ENCODE peak calls at places on chromosomes 4 and X, in ten cellular contexts. R is HTR-8/SVneo, O is GM23248, Z is ELR, X is endothelial cell of umbilical vein, K is NCI-H1092 treated with DMSO at 0.1 percent for 48 hours, A is DMS153, U is retinal pigment epithelial cell, N is astrocyte of the spinal cord, H is T-cell. C is an unnamed sample.

GRCh38 chr4:60948008-60948407 is 252.1 kb upstream of the ADGRL3 start:
- DNase-seq in A (no peak), O (no peak), U (no peak), K (no peak), X (no peak), N (peak; percentile 16), Z (peak; percentile 67), R (no peak), H (no peak), C (no peak)

GRCh38 chr4:85125688-85126087 is 159.2 kb upstream of the WDFY3 start:
- DNase-seq in R (no peak), O (no peak), X (no peak), U (no peak), N (no peak), H (no peak), K (no peak), A (no peak), Z (no peak), C (no peak)

GRCh38 chr4:150007512-150007911 is 70.7 kb upstream of the DCLK2 start:
- DNase-seq in Z (peak; percentile 67), A (no peak), U (no peak), R (no peak), H (no peak), X (no peak), K (no peak), N (peak; percentile 68), O (peak; percentile 54), C (no peak)

GRCh38 chr4:140609548-140610425 is 41.0 kb upstream of the UCP1 start:
- DNase-seq in K (peak; percentile 84), H (no peak), N (peak; percentile 61), R (peak; percentile 66), A (peak; percentile 81), X (peak; percentile 75), Z (peak; percentile 63), O (peak; percentile 72), U (no peak), C (peak; percentile 54)

GRCh38 chr4:163382178-163382869 is 38.6 kb downstream of the NPY5R start:
- DNase-seq in Z (no peak), X (no peak), O (no peak), N (no peak), U (peak; percentile 76), R (no peak), A (no peak), K (no peak), H (no peak), C (no peak)

GRCh38 chr4:60452259-60452658 is 747.9 kb upstream of the ADGRL3 start:
- DNase-seq in K (no peak), U (no peak), H (no peak), Z (no peak), R (no peak), O (no peak), X (no peak), N (no peak), A (no peak), C (no peak)

GRCh38 chr4:86934147-86934771 is 552 bp upstream of the AFF1 start:
- DNase-seq in H (no peak), Z (peak; percentile 26), R (no peak), X (no peak), U (no peak), N (peak; percentile 18), O (peak; percentile 62), A (no peak), K (no peak), C (peak; percentile 74)

GRCh38 chrX:11611161-11611560 is 54.6 kb downstream of the ARHGAP6 start:
- DNase-seq in N (no peak), K (no peak), Z (no peak), H (no peak), A (no peak), O (no peak), U (no peak), X (no peak), R (no peak), C (no peak)

GRCh38 chr4:41358626-41359025 is 101.9 kb downstream of the UCHL1 start:
- DNase-seq in O (peak; percentile 38), Z (no peak), X (no peak), H (no peak), U (no peak), N (no peak), K (peak; percentile 94), R (no peak), A (peak; percentile 82), C (peak; percentile 64)

GRCh38 chrX:136963973-136964372 is 69.8 kb downstream of the GPR101 start:
- DNase-seq in X (no peak), N (no peak), K (no peak), H (no peak), O (no peak), A (no peak), R (no peak), Z (no peak), U (no peak), C (no peak)

GRCh38 chr4:2246384-2247127 is 4.6 kb upstream of the HAUS3 start:
- DNase-seq in Z (no peak), U (no peak), K (no peak), H (no peak), A (no peak), N (no peak), X (no peak), O (no peak), R (no peak), C (no peak)

GRCh38 chrX:131812847-131813825 is 210.0 kb upstream of the STK26 start:
- DNase-seq in U (no peak), X (peak; percentile 49), Z (peak; percentile 15), K (no peak), H (peak; percentile 72), N (peak; percentile 85), O (peak; percentile 18), R (no peak), A (no peak), C (no peak)

GRCh38 chrX:154739952-154740351 is 10.9 kb downstream of the GAB3 start:
- DNase-seq in O (no peak), U (no peak), K (no peak), Z (no peak), H (no peak), A (no peak), N (no peak), X (no peak), R (no peak), C (no peak)

GRCh38 chrX:3320471-3321046 is 25.9 kb downstream of the MXRA5 start:
- DNase-seq in H (no peak), O (no peak), A (no peak), Z (no peak), U (no peak), K (no peak), X (no peak), N (no peak), R (no peak), C (no peak)

GRCh38 chr4:30756553-30756952 is 36.4 kb downstream of the PCDH7 start:
- DNase-seq in R (no peak), N (no peak), H (no peak), Z (no peak), O (no peak), A (no peak), X (peak; percentile 52), K (no peak), U (no peak), C (no peak)